ENCODE peak calls at places on chromosomes 11 and 22, in six cellular contexts. One of them, this sample, is unnamed.

GRCh38 chr11:122791411-122791810 is 46.9 kb upstream of the CRTAM start:
- DNase-seq in IMR-90: peak
- DNase-seq in H1: no peak
- DNase-seq in H9: no peak
- DNase-seq in neuronal stem cell: no peak
- DNase-seq in trophoblast cell: no peak
- DNase-seq in this sample: peak

GRCh38 chr11:67437082-67437821 is at the start of gene PTPRCAP:
- DNase-seq in H9: no peak
- DNase-seq in neuronal stem cell: no peak
- DNase-seq in IMR-90: no peak
- DNase-seq in trophoblast cell: no peak
- DNase-seq in H1: no peak
- DNase-seq in this sample: no peak

GRCh38 chr11:1863352-1864215 is 10.7 kb downstream of the LSP1 start:
- DNase-seq in H1: no peak
- DNase-seq in neuronal stem cell: peak
- DNase-seq in IMR-90: peak
- DNase-seq in trophoblast cell: peak
- DNase-seq in H9: peak
- DNase-seq in this sample: peak

GRCh38 chr22:26658671-26659478 is 1.5 kb downstream of the MIAT start:
- DNase-seq in H1: peak
- DNase-seq in trophoblast cell: no peak
- DNase-seq in neuronal stem cell: peak
- DNase-seq in IMR-90: peak
- DNase-seq in H9: peak
- DNase-seq in this sample: peak

GRCh38 chr11:121389651-121390050 is 62.5 kb upstream of the SORL1 start:
- DNase-seq in IMR-90: no peak
- DNase-seq in H1: no peak
- DNase-seq in H9: peak
- DNase-seq in neuronal stem cell: peak
- DNase-seq in trophoblast cell: no peak
- DNase-seq in this sample: no peak

GRCh38 chr11:15497366-15497765 is 382.6 kb downstream of the INSC start:
- DNase-seq in neuronal stem cell: no peak
- DNase-seq in trophoblast cell: no peak
- DNase-seq in H1: no peak
- DNase-seq in IMR-90: no peak
- DNase-seq in H9: no peak
- DNase-seq in this sample: no peak

GRCh38 chr11:82080160-82080559 is 653.5 kb downstream of the FAM181B start:
- DNase-seq in neuronal stem cell: no peak
- DNase-seq in H9: no peak
- DNase-seq in H1: no peak
- DNase-seq in trophoblast cell: no peak
- DNase-seq in IMR-90: peak
- DNase-seq in this sample: no peak

GRCh38 chr11:43508511-43508918 is 149.8 kb downstream of the TTC17 start:
- DNase-seq in IMR-90: peak
- DNase-seq in H9: no peak
- DNase-seq in trophoblast cell: no peak
- DNase-seq in neuronal stem cell: no peak
- DNase-seq in H1: no peak
- DNase-seq in this sample: peak

GRCh38 chr11:68331338-68331947 is 19.1 kb downstream of the LRP5 start:
- DNase-seq in H1: no peak
- DNase-seq in trophoblast cell: peak
- DNase-seq in H9: no peak
- DNase-seq in neuronal stem cell: no peak
- DNase-seq in IMR-90: no peak
- DNase-seq in this sample: no peak

GRCh38 chr22:20001082-20001638 is 15.5 kb downstream of the ARVCF start:
- DNase-seq in neuronal stem cell: no peak
- DNase-seq in IMR-90: peak
- DNase-seq in trophoblast cell: peak
- DNase-seq in H9: no peak
- DNase-seq in H1: no peak
- DNase-seq in this sample: peak

DNA sequence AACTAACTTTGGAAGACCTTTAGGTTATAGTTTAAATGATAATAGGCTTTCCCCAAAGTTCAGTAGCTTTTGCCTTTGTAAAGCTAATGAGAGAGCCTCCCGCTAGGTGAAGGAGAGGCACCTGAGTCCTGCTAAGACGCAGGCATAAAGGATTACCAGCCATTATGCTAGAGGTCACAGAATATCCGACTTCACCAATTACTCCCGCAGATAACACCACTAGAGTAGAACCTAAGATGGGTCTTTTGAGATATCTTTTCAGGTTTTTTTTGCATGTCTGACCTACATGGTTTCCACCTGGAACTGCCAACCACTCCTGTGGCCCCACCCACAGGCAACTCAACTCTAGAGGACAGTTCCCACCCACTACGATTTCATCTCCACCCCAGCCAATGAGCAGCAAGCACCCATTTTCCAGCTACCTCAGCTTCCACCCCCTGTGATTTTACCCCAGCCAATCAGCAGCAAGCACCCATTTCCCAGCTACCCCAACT is 314.3 kb downstream of the BRD1 start:
- DNase-seq in neuronal stem cell: no peak
- DNase-seq in IMR-90: no peak
- DNase-seq in H9: peak
- DNase-seq in trophoblast cell: no peak
- DNase-seq in H1: no peak
- DNase-seq in this sample: no peak
- H4K91ac ChIP-seq in neuronal stem cell: no peak
- H4K91ac ChIP-seq in IMR-90: no peak
- H4K91ac ChIP-seq in H9: no peak
- H4K91ac ChIP-seq in trophoblast cell: no peak
- H4K91ac ChIP-seq in H1: peak
- H4K91ac ChIP-seq in this sample: no peak

GRCh38 chr11:119377961-119378667 is 3.4 kb downstream of the USP2 start:
- DNase-seq in trophoblast cell: no peak
- DNase-seq in H9: no peak
- DNase-seq in neuronal stem cell: no peak
- DNase-seq in IMR-90: no peak
- DNase-seq in H1: no peak
- DNase-seq in this sample: no peak

GRCh38 chr11:119375629-119376196 is 5.8 kb downstream of the USP2 start:
- DNase-seq in trophoblast cell: no peak
- DNase-seq in H9: peak
- DNase-seq in H1: peak
- DNase-seq in neuronal stem cell: no peak
- DNase-seq in IMR-90: peak
- DNase-seq in this sample: peak

GRCh38 chr11:119377112-119377901 is 4.2 kb downstream of the USP2 start:
- DNase-seq in neuronal stem cell: no peak
- DNase-seq in IMR-90: no peak
- DNase-seq in H1: no peak
- DNase-seq in trophoblast cell: no peak
- DNase-seq in H9: no peak
- DNase-seq in this sample: no peak

GRCh38 chr11:119374632-119375394 is 6.7 kb downstream of the USP2 start:
- DNase-seq in H9: peak
- DNase-seq in IMR-90: no peak
- DNase-seq in trophoblast cell: no peak
- DNase-seq in neuronal stem cell: no peak
- DNase-seq in H1: peak
- DNase-seq in this sample: no peak

DNA sequence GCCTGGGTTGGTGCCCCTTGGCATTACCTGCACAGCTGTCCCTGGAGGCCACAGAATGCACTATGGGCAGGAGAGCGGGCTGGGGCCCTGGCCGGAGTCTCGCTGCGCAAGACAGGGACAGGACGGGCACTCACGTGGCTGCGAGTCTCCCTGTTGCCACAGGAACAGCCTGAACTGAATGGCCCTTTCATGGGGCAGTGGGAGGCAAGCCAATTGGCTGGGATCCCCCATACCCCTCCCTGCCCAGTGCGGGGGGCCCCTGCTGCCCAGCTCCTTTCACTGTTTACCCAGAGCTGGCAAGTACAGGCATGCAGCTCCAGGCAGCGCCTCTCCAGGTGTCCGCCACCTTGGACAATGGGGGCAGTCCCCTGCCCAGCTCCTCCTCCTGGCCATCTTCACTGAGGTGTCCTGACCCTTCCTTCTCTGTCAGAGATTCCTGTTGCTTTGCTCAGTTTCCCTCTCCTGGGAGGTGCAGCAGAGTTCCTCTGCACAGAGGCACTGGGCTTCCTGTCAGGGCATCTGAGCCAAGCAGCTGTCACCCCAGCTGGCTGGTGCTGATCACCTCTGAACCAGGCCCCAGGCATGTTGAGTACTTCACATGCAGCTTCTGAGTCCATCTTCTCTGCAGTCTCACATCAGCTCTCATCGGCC is 5.2 kb downstream of the USP2 start:
- DNase-seq in trophoblast cell: no peak
- DNase-seq in neuronal stem cell: no peak
- DNase-seq in H1: no peak
- DNase-seq in IMR-90: peak
- DNase-seq in H9: no peak
- DNase-seq in this sample: no peak
- H4K91ac ChIP-seq in trophoblast cell: no peak
- H4K91ac ChIP-seq in neuronal stem cell: no peak
- H4K91ac ChIP-seq in H1: peak
- H4K91ac ChIP-seq in IMR-90: peak
- H4K91ac ChIP-seq in H9: no peak
- H4K91ac ChIP-seq in this sample: no peak

DNA sequence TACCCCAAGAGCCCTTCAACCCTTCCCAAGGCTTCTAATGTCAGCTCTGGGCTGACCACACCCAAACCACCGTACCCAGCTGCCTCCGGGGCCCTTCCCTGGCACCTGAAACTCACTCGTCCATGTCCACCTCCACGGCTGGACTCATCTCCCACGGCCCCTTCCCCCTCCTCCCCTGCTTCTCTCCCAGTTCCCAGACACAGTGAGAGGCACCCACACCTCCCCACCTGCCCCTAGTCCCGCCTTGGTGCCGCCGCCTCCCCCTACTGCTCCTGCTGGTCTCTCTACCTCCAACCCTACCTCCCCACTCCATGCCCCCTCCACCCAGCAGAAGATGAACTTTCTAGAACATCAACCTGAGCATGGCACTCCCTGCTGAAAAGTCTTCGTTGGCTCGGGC is 39.5 kb downstream of the ELFN2 start:
- DNase-seq in trophoblast cell: no peak
- DNase-seq in H9: no peak
- DNase-seq in IMR-90: no peak
- DNase-seq in H1: no peak
- DNase-seq in neuronal stem cell: no peak
- DNase-seq in this sample: no peak
- H4K91ac ChIP-seq in trophoblast cell: no peak
- H4K91ac ChIP-seq in H9: no peak
- H4K91ac ChIP-seq in IMR-90: no peak
- H4K91ac ChIP-seq in H1: no peak
- H4K91ac ChIP-seq in neuronal stem cell: no peak
- H4K91ac ChIP-seq in this sample: no peak

DNA sequence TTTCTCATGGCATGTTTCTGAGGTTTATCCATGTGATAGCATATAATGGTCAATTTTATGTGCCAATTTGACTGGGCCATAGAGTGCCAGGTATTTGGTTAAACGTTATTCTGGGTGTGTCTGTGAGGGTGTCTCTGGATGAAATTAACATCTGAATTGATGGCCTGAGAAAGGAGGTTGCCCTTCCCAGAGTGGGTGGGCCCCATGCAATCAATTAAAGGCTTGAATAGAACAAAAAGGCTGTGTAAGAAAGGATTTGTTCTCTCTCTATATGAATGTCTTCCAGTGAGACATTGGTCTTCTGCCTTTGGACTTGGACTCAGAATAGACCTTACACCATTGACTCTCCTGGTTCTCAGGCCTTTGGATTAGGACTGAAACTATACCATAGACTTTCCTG is 17.3 kb upstream of the SMCO4 start:
- DNase-seq in trophoblast cell: no peak
- DNase-seq in H9: no peak
- DNase-seq in H1: no peak
- DNase-seq in IMR-90: no peak
- DNase-seq in neuronal stem cell: no peak
- DNase-seq in this sample: no peak
- H4K91ac ChIP-seq in trophoblast cell: no peak
- H4K91ac ChIP-seq in H9: no peak
- H4K91ac ChIP-seq in H1: no peak
- H4K91ac ChIP-seq in IMR-90: no peak
- H4K91ac ChIP-seq in neuronal stem cell: no peak
- H4K91ac ChIP-seq in this sample: no peak

GRCh38 chr11:73121692-73122091 is 20.4 kb downstream of the FCHSD2 start:
- DNase-seq in IMR-90: no peak
- DNase-seq in neuronal stem cell: no peak
- DNase-seq in H1: no peak
- DNase-seq in trophoblast cell: no peak
- DNase-seq in H9: no peak
- DNase-seq in this sample: no peak
- H4K91ac ChIP-seq in IMR-90: no peak
- H4K91ac ChIP-seq in neuronal stem cell: no peak
- H4K91ac ChIP-seq in H1: no peak
- H4K91ac ChIP-seq in trophoblast cell: no peak
- H4K91ac ChIP-seq in H9: no peak
- H4K91ac ChIP-seq in this sample: no peak

DNA sequence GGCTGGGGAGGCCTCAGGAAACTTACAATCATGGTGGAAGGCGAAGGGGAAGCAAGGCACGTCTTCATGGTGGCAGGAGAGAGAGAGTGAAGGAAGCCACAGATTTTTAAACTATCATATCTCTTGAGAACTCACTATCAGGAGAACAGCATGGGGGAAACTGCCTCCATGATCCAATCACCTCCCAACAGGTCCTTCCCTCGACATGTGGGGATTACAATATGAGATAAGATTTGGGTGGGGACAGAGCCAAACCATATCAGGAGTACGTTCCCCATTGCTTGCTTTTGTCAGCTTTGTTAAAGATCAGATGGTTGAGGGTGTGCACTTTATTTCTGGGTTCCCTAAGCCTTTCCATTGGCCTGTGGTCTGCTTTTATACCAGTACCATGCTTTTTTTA is 53.7 kb upstream of the E2F8 start:
- DNase-seq in IMR-90: no peak
- DNase-seq in H9: no peak
- DNase-seq in neuronal stem cell: no peak
- DNase-seq in trophoblast cell: no peak
- DNase-seq in H1: no peak
- DNase-seq in this sample: no peak
- H4K91ac ChIP-seq in IMR-90: no peak
- H4K91ac ChIP-seq in H9: no peak
- H4K91ac ChIP-seq in neuronal stem cell: no peak
- H4K91ac ChIP-seq in trophoblast cell: no peak
- H4K91ac ChIP-seq in H1: no peak
- H4K91ac ChIP-seq in this sample: no peak

DNA sequence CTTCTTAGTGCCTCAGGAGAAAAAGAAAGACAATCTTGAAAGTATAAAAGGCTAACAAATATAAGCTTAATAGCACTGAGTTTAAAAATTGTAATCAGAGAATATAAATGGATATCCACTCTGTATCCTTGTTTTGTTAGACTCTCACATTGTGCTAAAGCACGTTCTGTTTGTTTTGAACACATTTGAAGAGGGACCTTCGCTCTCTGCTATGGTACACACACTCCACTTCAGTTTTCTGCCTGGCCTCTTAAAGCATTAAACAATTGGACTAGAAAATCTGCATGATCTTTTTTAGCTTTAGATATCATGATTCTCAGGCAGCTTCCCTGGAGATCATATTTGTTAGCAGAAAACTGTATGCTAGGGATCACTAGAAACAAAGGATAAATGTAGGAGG is 40.3 kb upstream of the PGR start:
- DNase-seq in IMR-90: no peak
- DNase-seq in trophoblast cell: no peak
- DNase-seq in neuronal stem cell: no peak
- DNase-seq in H9: no peak
- DNase-seq in H1: no peak
- DNase-seq in this sample: no peak
- H4K91ac ChIP-seq in IMR-90: no peak
- H4K91ac ChIP-seq in trophoblast cell: no peak
- H4K91ac ChIP-seq in neuronal stem cell: no peak
- H4K91ac ChIP-seq in H9: no peak
- H4K91ac ChIP-seq in H1: no peak
- H4K91ac ChIP-seq in this sample: no peak

This sample was measured in mesenchymal stem cell.